ENCODE peak calls at places on chromosomes 5 and 9, in four cellular contexts. H, J, V and E are unnamed samples.

GRCh38 chr9:92736816-92737606 is 27.6 kb downstream of the BICD2 start:
- DNase-seq in J (peak), V (no peak), H (no peak), E (no peak)

GRCh38 chr9:123073991-123074422 is 40.5 kb downstream of the GPR21 start:
- DNase-seq in J (peak), H (no peak), V (peak), E (no peak)

GRCh38 chr5:102554728-102555127 is 55.9 kb upstream of the SLCO6A1 start:
- DNase-seq in J (peak), H (no peak), V (no peak), E (no peak)

GRCh38 chr5:23316060-23316591 is 191.3 kb upstream of the PRDM9 start:
- DNase-seq in J (no peak), H (no peak), V (no peak), E (no peak)

GRCh38 chr9:79395691-79396558 is 175.8 kb upstream of the TLE4 start:
- DNase-seq in J (no peak), V (no peak), H (no peak), E (no peak)

GRCh38 chr5:74112372-74112875 is 486.4 kb downstream of the ARHGEF28 start:
- DNase-seq in J (no peak), H (no peak), V (no peak), E (no peak)

GRCh38 chr5:173138707-173139106 is 5.6 kb upstream of the BNIP1 start:
- DNase-seq in H (no peak), J (no peak), V (no peak), E (no peak)

GRCh38 chr5:55141945-55142690 is 17.9 kb upstream of the GPX8 start:
- DNase-seq in J (no peak), H (no peak), V (no peak), E (no peak)

GRCh38 chr9:8696536-8696935 is 897.0 kb upstream of the DMAC1 start:
- DNase-seq in J (no peak), V (no peak), H (no peak), E (no peak)

GRCh38 chr5:5512496-5512895 is 90.0 kb downstream of the ICE1 start:
- DNase-seq in J (no peak), V (no peak), H (no peak), E (no peak)

GRCh38 chr5:140118294-140118936 is 4.5 kb downstream of the PURA start:
- DNase-seq in J (peak), H (no peak), V (no peak), E (no peak)

GRCh38 chr5:62305715-62306493 is at the start of gene KIF2A:
- DNase-seq in J (peak), H (peak), V (peak), E (peak)
- TF ChIP-seq CTCF in J (no peak), H (no peak), V (no peak), E (no peak)

GRCh38 chr5:129125819-129126218 is 31.3 kb downstream of the ISOC1 start:
- DNase-seq in V (no peak), H (no peak), J (no peak), E (no peak)
- TF ChIP-seq CTCF in V (no peak), H (no peak), J (no peak), E (no peak)

GRCh38 chr5:81748556-81748955 is 2.3 kb downstream of the SSBP2 start:
- DNase-seq in V (peak), H (no peak), J (peak), E (no peak)
- TF ChIP-seq CTCF in V (no peak), H (no peak), J (no peak), E (no peak)

GRCh38 chr5:40834849-40835787 is at the start of gene RPL37:
- DNase-seq in J (peak), V (peak), H (peak), E (peak)
- TF ChIP-seq CTCF in J (no peak), V (no peak), H (no peak), E (no peak)

GRCh38 chr5:1594336-1595106 is 70.8 kb upstream of the LPCAT1 start:
- DNase-seq in H (peak), J (peak), V (peak), E (peak)
- TF ChIP-seq CTCF in H (peak), J (peak), V (peak), E (peak)

GRCh38 chr9:86279839-86280238 is 2.5 kb downstream of the ISCA1 start:
- DNase-seq in J (no peak), V (no peak), H (no peak), E (no peak)

GRCh38 chr9:86272221-86272620 is 10.1 kb downstream of the ISCA1 start:
- DNase-seq in V (no peak), H (no peak), J (no peak), E (no peak)

GRCh38 chr9:86277072-86277471 is 5.3 kb downstream of the ISCA1 start:
- DNase-seq in J (no peak), H (no peak), V (no peak), E (no peak)

GRCh38 chr9:86274821-86275643 is 7.3 kb downstream of the ISCA1 start:
- DNase-seq in V (no peak), H (no peak), J (no peak), E (no peak)

GRCh38 chr9:86275962-86276361 is 6.4 kb downstream of the ISCA1 start:
- DNase-seq in J (peak), H (no peak), V (no peak), E (no peak)
- TF ChIP-seq CTCF in J (peak), H (peak), V (no peak), E (peak)